ENCODE peak calls at places on chromosomes 7 and 10, in ten cellular contexts. J, V, Z, E, H, M, F, O, Q and P are unnamed samples.

GRCh38 chr7:50632561-50633413 is 67.6 kb upstream of the DDC start:
- DNase-seq in J (no peak), V (peak), Z (no peak), E (no peak), H (peak), M (peak), F (peak), O (peak), Q (peak), P (no peak)

GRCh38 chr7:137820677-137821420 is 25.9 kb downstream of the DGKI start:
- DNase-seq in J (peak), V (peak), Z (peak), E (peak), H (peak), M (peak), F (no peak), O (no peak), Q (no peak), P (peak)

GRCh38 chr10:112763916-112764520 is 186.0 kb upstream of the TCF7L2 start:
- DNase-seq in J (no peak), V (peak), Z (peak), E (peak), H (peak), M (peak), F (no peak), O (peak), Q (no peak), P (peak)

GRCh38 chr10:64320448-64320847 is 799.2 kb downstream of the REEP3 start:
- DNase-seq in J (no peak), V (no peak), Z (no peak), E (no peak), H (no peak), M (no peak), F (no peak), O (no peak), Q (no peak), P (no peak)

GRCh38 chr10:31586708-31587107 is 267.7 kb downstream of the ZEB1 start:
- DNase-seq in J (no peak), V (no peak), Z (no peak), E (no peak), H (no peak), M (no peak), F (no peak), O (no peak), Q (no peak), P (no peak)

GRCh38 chr10:127922675-127923366 is 15.9 kb downstream of the PTPRE start:
- DNase-seq in J (peak), V (peak), Z (peak), E (peak), H (peak), M (peak), F (no peak), O (peak), Q (peak), P (peak)

GRCh38 chr7:46660402-46660801 is 739.3 kb upstream of the IGFBP3 start:
- DNase-seq in J (no peak), V (no peak), Z (no peak), E (peak), H (peak), M (no peak), F (no peak), O (no peak), Q (no peak), P (no peak)

GRCh38 chr7:110600983-110601382 is 489.9 kb upstream of the LRRN3 start:
- DNase-seq in J (no peak), V (no peak), Z (no peak), E (no peak), H (no peak), M (no peak), F (no peak), O (no peak), Q (no peak), P (no peak)

GRCh38 chr10:79241990-79242619 is 105.2 kb upstream of the PPIF start:
- DNase-seq in J (peak), V (peak), Z (no peak), E (no peak), H (no peak), M (peak), F (peak), O (no peak), Q (no peak), P (no peak)

GRCh38 chr10:88764110-88764509 is 4.3 kb downstream of the LIPN start:
- DNase-seq in J (no peak), V (no peak), Z (no peak), E (no peak), H (no peak), M (no peak), F (no peak), O (no peak), Q (no peak), P (no peak)

GRCh38 chr10:124287791-124288190 is 130.9 kb downstream of the OAT start:
- DNase-seq in J (peak), V (no peak), Z (no peak), E (no peak), H (no peak), M (no peak), F (no peak), O (peak), Q (no peak), P (no peak)

GRCh38 chr10:72784551-72785421 is 92.8 kb downstream of the MCU start:
- DNase-seq in J (peak), V (peak), Z (peak), E (peak), H (peak), M (peak), F (no peak), O (peak), Q (no peak), P (peak)

GRCh38 chr7:43771567-43771966 is 13.1 kb downstream of the BLVRA start:
- DNase-seq in J (no peak), V (no peak), Z (no peak), E (no peak), H (no peak), M (no peak), F (no peak), O (peak), Q (no peak), P (no peak)

GRCh38 chr10:93248583-93249227 is 175.0 kb downstream of the CYP26A1 start:
- DNase-seq in J (no peak), V (no peak), Z (no peak), E (no peak), H (no peak), M (no peak), F (no peak), O (no peak), Q (no peak), P (no peak)

GRCh38 chr7:132275384-132275783 is 300.9 kb downstream of the PLXNA4 start:
- DNase-seq in J (no peak), V (no peak), Z (no peak), E (no peak), H (no peak), M (no peak), F (no peak), O (no peak), Q (no peak), P (no peak)

GRCh38 chr10:61902448-61903183 is 1.1 kb downstream of the ARID5B start:
- DNase-seq in J (no peak), V (peak), Z (no peak), E (no peak), H (peak), M (peak), F (peak), O (peak), Q (peak), P (no peak)

GRCh38 chr10:131092876-131093275 is 218.6 kb downstream of the TCERG1L start:
- DNase-seq in J (no peak), V (no peak), Z (no peak), E (no peak), H (no peak), M (no peak), F (no peak), O (no peak), Q (no peak), P (no peak)

GRCh38 chr7:130910949-130911944 is 177.2 kb upstream of the KLF14 start:
- DNase-seq in J (no peak), V (peak), Z (no peak), E (no peak), H (peak), M (no peak), F (no peak), O (peak), Q (no peak), P (no peak)

GRCh38 chr7:124857672-124858235 is 71.9 kb downstream of the POT1 start:
- DNase-seq in J (no peak), V (no peak), Z (no peak), E (no peak), H (no peak), M (no peak), F (no peak), O (no peak), Q (no peak), P (no peak)

GRCh38 chr7:130973637-130974036 is 239.6 kb upstream of the KLF14 start:
- DNase-seq in J (no peak), V (no peak), Z (no peak), E (no peak), H (no peak), M (no peak), F (no peak), O (no peak), Q (no peak), P (no peak)

GRCh38 chr7:138654616-138655015 is 46.5 kb downstream of the SVOPL start:
- DNase-seq in J (no peak), V (no peak), Z (no peak), E (no peak), H (no peak), M (no peak), F (no peak), O (no peak), Q (no peak), P (no peak)

GRCh38 chr10:48778193-48778857 is 93.7 kb downstream of the WDFY4 start:
- DNase-seq in J (no peak), V (no peak), Z (no peak), E (no peak), H (no peak), M (no peak), F (no peak), O (no peak), Q (no peak), P (no peak)

GRCh38 chr7:139713061-139713460 is 64.7 kb downstream of the HIPK2 start:
- DNase-seq in J (no peak), V (no peak), Z (no peak), E (no peak), H (no peak), M (no peak), F (no peak), O (no peak), Q (no peak), P (no peak)

GRCh38 chr7:130392456-130392860 is 12.2 kb downstream of the CPA1 start:
- DNase-seq in J (no peak), V (peak), Z (no peak), E (no peak), H (peak), M (no peak), F (no peak), O (no peak), Q (no peak), P (no peak)

GRCh38 chr10:102157224-102157623 is 5.0 kb downstream of the NOLC1 start:
- DNase-seq in J (no peak), V (no peak), Z (no peak), E (no peak), H (no peak), M (no peak), F (no peak), O (no peak), Q (no peak), P (no peak)

GRCh38 chr10:80462986-80463741 is 9.1 kb downstream of the TSPAN14 start:
- DNase-seq in J (peak), V (no peak), Z (no peak), E (no peak), H (peak), M (no peak), F (no peak), O (no peak), Q (no peak), P (no peak)

GRCh38 chr7:112298543-112299100 is 92.1 kb downstream of the ZNF277 start:
- DNase-seq in J (no peak), V (no peak), Z (no peak), E (no peak), H (no peak), M (no peak), F (no peak), O (no peak), Q (no peak), P (no peak)

GRCh38 chr7:113402005-113402404 is 283.7 kb upstream of the SMIM30 start:
- DNase-seq in J (no peak), V (no peak), Z (no peak), E (no peak), H (no peak), M (no peak), F (no peak), O (no peak), Q (no peak), P (no peak)

GRCh38 chr10:102324061-102324460 is 71.4 kb upstream of the NFKB2 start:
- DNase-seq in J (no peak), V (peak), Z (no peak), E (no peak), H (no peak), M (no peak), F (no peak), O (no peak), Q (no peak), P (no peak)

GRCh38 chr7:85587777-85588176 is 400.9 kb upstream of the SEMA3D start:
- DNase-seq in J (no peak), V (no peak), Z (no peak), E (no peak), H (no peak), M (no peak), F (no peak), O (no peak), Q (no peak), P (no peak)

GRCh38 chr10:122660696-122661095 is 39.0 kb downstream of the C10orf120 start:
- DNase-seq in J (no peak), V (no peak), Z (no peak), E (no peak), H (no peak), M (no peak), F (no peak), O (no peak), Q (no peak), P (no peak)

GRCh38 chr7:69630292-69630691 is 32.0 kb downstream of the AUTS2 start:
- DNase-seq in J (no peak), V (peak), Z (peak), E (peak), H (peak), M (peak), F (no peak), O (no peak), Q (no peak), P (peak)

GRCh38 chr10:118754132-118754555 is 626 bp downstream of the CACUL1 start:
- DNase-seq in J (no peak), V (peak), Z (no peak), E (no peak), H (peak), M (peak), F (peak), O (peak), Q (peak), P (no peak)

GRCh38 chr10:114273910-114274309 is 34.9 kb downstream of the VWA2 start:
- DNase-seq in J (no peak), V (no peak), Z (no peak), E (no peak), H (no peak), M (no peak), F (no peak), O (no peak), Q (no peak), P (no peak)

GRCh38 chr10:129966370-129966769 is 2.3 kb upstream of the EBF3 start:
- DNase-seq in J (no peak), V (no peak), Z (no peak), E (no peak), H (no peak), M (no peak), F (no peak), O (no peak), Q (no peak), P (no peak)

GRCh38 chr10:129965418-129965793 is 1.3 kb upstream of the EBF3 start:
- DNase-seq in J (no peak), V (no peak), Z (no peak), E (no peak), H (no peak), M (no peak), F (no peak), O (no peak), Q (no peak), P (no peak)

GRCh38 chr10:129963831-129964501 is at the start of gene EBF3:
- DNase-seq in J (peak), V (peak), Z (no peak), E (no peak), H (no peak), M (peak), F (no peak), O (no peak), Q (no peak), P (no peak)

GRCh38 chr10:129965940-129966339 is 1.9 kb upstream of the EBF3 start:
- DNase-seq in J (no peak), V (no peak), Z (no peak), E (no peak), H (no peak), M (no peak), F (no peak), O (no peak), Q (no peak), P (no peak)

GRCh38 chr10:129964611-129965417 is 740 bp upstream of the EBF3 start:
- DNase-seq in J (no peak), V (no peak), Z (no peak), E (no peak), H (no peak), M (no peak), F (no peak), O (no peak), Q (no peak), P (no peak)
- H3K4me3 ChIP-seq in J (no peak), V (no peak), Z (no peak), E (no peak), H (no peak), M (peak), F (no peak), O (no peak), Q (peak), P (peak)

DNA sequence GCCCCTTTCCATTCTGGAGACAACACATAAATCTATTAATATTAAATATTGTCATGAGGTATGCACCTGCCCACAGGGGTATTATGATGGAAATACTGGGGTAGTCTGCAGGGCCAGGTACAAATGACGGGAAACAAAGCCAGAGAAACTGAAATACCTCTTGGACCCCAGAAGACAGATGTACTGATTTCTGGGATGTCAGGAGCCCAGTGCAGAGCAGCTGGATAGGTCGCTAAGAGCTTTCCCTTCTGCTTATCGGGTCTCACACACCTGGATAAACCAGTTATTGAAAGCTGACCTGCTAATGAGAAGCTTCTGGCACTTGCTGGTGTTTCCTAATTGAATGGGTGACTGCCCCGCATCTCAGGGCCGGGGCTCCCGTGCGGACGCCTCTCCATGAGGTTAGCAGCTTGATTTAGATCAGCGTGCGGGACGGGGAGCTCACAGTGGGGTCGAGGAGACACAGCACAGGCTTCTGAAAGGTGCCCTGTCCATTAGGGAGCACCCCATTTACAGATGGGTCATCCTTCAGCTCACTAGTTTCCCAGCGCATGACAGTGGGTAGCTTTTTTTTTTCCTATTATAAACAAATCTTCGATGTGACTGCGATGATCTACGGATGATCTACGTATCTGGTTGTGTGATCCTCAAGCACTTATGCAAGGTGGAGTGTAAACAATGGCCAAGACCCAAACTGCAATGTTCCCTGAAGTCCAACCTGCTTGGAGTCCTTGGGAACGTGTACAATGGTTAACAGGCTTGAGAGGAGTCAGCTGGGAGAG is 1.5 kb upstream of the INSIG1 start:
- DNase-seq in J (no peak), V (no peak), Z (no peak), E (no peak), H (no peak), M (no peak), F (no peak), O (no peak), Q (no peak), P (no peak)
- H3K4me3 ChIP-seq in J (no peak), V (peak), Z (peak), E (peak), H (peak), M (peak), F (peak), O (peak), Q (peak), P (peak)

DNA sequence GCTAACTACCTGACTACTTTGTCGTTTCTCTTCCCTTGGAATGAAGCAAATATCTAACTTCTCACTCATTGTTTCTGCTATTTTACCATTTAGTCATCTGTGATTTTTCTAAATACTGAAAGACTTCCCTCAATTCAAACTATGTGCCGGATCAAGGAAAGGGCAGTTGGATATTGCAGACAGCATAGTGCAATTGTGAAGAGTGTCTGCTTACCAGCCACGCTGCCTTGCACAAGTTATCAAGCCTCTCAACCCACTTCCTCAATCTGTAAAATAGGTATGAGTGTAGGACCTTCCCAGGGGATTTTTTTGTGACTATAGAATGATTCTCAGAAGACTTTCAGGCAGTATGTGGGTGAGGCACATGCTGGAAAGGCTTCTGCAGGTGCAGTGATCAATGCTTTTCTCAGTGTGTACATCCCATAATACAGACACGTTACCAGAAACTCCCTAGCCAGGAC is 54.3 kb downstream of the EGFR start:
- DNase-seq in J (no peak), V (no peak), Z (no peak), E (no peak), H (peak), M (no peak), F (no peak), O (no peak), Q (no peak), P (no peak)
- H3K4me3 ChIP-seq in J (no peak), V (no peak), Z (no peak), E (no peak), H (no peak), M (no peak), F (no peak), O (no peak), Q (no peak), P (no peak)

GRCh38 chr10:27157150-27157549 is 2.0 kb downstream of the MASTL start:
- DNase-seq in J (no peak), V (peak), Z (no peak), E (no peak), H (no peak), M (no peak), F (no peak), O (no peak), Q (no peak), P (no peak)
- H3K4me3 ChIP-seq in J (no peak), V (no peak), Z (no peak), E (no peak), H (peak), M (peak), F (no peak), O (no peak), Q (peak), P (no peak)

GRCh38 chr7:6624246-6624611 is 8.8 kb downstream of the ZNF853 start:
- DNase-seq in J (no peak), V (no peak), Z (no peak), E (no peak), H (no peak), M (no peak), F (no peak), O (no peak), Q (no peak), P (no peak)
- H3K4me3 ChIP-seq in J (no peak), V (no peak), Z (no peak), E (no peak), H (no peak), M (no peak), F (peak), O (no peak), Q (no peak), P (no peak)

DNA sequence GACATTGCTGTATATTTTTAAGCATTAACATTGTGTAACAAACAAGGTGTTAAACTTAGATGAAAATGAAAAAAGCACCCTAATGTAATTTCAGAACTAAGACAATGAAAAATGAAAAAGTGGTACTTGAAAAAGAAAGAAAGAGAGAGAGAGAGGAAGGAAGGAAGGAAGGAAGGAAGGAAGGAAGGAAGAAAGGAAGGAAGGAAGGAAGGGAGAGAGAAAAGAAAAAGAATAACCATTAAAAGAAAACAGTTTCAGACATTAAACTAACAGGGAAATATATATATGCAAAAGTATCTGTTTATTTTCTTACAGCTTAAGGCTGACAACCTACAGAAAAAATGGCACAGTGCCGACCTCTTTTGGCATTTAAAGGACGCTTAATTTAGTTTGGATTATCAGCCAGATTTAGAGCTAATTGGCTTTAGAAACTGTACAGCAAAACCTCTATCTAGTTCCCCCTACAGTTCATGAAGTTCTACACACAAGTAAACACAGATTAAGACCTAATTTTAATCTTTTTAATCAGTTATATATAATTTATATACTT is 13.8 kb downstream of the MTERF1 start:
- DNase-seq in J (no peak), V (no peak), Z (no peak), E (no peak), H (no peak), M (no peak), F (no peak), O (no peak), Q (no peak), P (no peak)
- H3K4me3 ChIP-seq in J (no peak), V (no peak), Z (no peak), E (no peak), H (no peak), M (no peak), F (no peak), O (no peak), Q (no peak), P (no peak)